ENCODE peak calls at places on chromosomes 5 and 9, in eight cellular contexts. M is CD8-positive, alpha-beta T cell; B is OCI-LY7; O is GM20000; H is transverse colon; T is astrocyte; W is GM12865; P is heart left ventricle. C is an unnamed sample.
A peak's percentile ranks its signal among the peaks of the same experiment; 100 is the strongest.

GRCh38 chr5:137667341-137667740 is 68.5 kb downstream of the KLHL3 start:
- DNase-seq in H (no peak), W (no peak), O (no peak), B (no peak), M (no peak), T (peak; percentile 12), P (no peak), C (no peak)

GRCh38 chr9:106953166-106953565 is 90.2 kb downstream of the ZNF462 start:
- DNase-seq in W (no peak), T (peak; percentile 84), O (no peak), P (no peak), H (no peak), M (no peak), B (no peak), C (no peak)

GRCh38 chr9:83537331-83538171 is 650 bp downstream of the FRMD3 start:
- DNase-seq in W (no peak), O (no peak), T (peak; percentile 1), M (no peak), P (no peak), H (no peak), B (no peak), C (peak; percentile 20)

GRCh38 chr9:133733074-133733408 is 5.1 kb downstream of the SARDH start:
- DNase-seq in O (no peak), B (no peak), P (no peak), M (no peak), T (no peak), W (no peak), H (no peak), C (no peak)

GRCh38 chr9:92324451-92324850 is 699 bp downstream of the NOL8 start:
- DNase-seq in H (no peak), M (no peak), W (no peak), T (no peak), O (no peak), B (peak; percentile 10), P (no peak), C (no peak)

GRCh38 chr5:166505546-166505945 is 1785.9 kb upstream of the WWC1 start:
- DNase-seq in H (no peak), O (no peak), M (no peak), P (no peak), T (no peak), B (no peak), W (no peak), C (no peak)

GRCh38 chr9:18543406-18543965 is 69.5 kb downstream of the ADAMTSL1 start:
- DNase-seq in W (no peak), M (no peak), O (no peak), T (peak; percentile 91), B (no peak), H (no peak), P (no peak), C (no peak)

GRCh38 chr9:72205513-72205912 is 56.3 kb downstream of the GDA start:
- DNase-seq in O (peak; percentile 21), T (no peak), P (no peak), W (peak; percentile 24), H (no peak), B (no peak), M (no peak), C (no peak)

GRCh38 chr9:86741311-86742215 is 205.7 kb downstream of the GAS1 start:
- DNase-seq in O (no peak), P (peak; percentile 46), B (no peak), T (peak; percentile 81), H (no peak), M (no peak), W (no peak), C (no peak)

GRCh38 chr9:134433101-134433500 is 106.8 kb downstream of the RXRA start:
- DNase-seq in H (no peak), M (no peak), O (no peak), W (no peak), B (no peak), T (no peak), P (no peak), C (no peak)

GRCh38 chr5:80234311-80234948 is 21.4 kb downstream of the SERINC5 start:
- DNase-seq in T (no peak), B (no peak), P (no peak), W (no peak), H (no peak), O (no peak), M (no peak), C (no peak)

GRCh38 chr9:93287189-93287552 is 103.2 kb downstream of the WNK2 start:
- DNase-seq in B (peak; percentile 57), M (no peak), P (no peak), W (no peak), T (no peak), O (no peak), H (no peak), C (no peak)

GRCh38 chr9:113164536-113165300 is 13.9 kb downstream of the SLC31A2 start:
- DNase-seq in W (no peak), T (peak; percentile 50), B (no peak), H (no peak), M (no peak), O (no peak), P (peak; percentile 73), C (no peak)

GRCh38 chr5:172683696-172684464 is 42.8 kb downstream of the NEURL1B start:
- DNase-seq in H (no peak), M (peak; percentile 69), P (no peak), W (no peak), T (no peak), B (no peak), O (peak; percentile 72), C (no peak)

GRCh38 chr5:143205386-143205785 is 198.1 kb downstream of the NR3C1 start:
- DNase-seq in T (peak; percentile 99), O (no peak), P (no peak), W (peak; percentile 57), B (no peak), H (no peak), M (no peak), C (no peak)

GRCh38 chr9:20854444-20854843 is 170.4 kb downstream of the FOCAD start:
- DNase-seq in H (no peak), T (peak; percentile 74), P (no peak), O (no peak), M (no peak), W (no peak), B (no peak), C (no peak)

GRCh38 chr9:19116391-19116790 is 10.9 kb downstream of the PLIN2 start:
- DNase-seq in T (peak; percentile 79), M (no peak), H (no peak), O (no peak), P (peak; percentile 83), B (no peak), W (no peak), C (no peak)

GRCh38 chr9:98775831-98776441 is 20.4 kb downstream of the ANKS6 start:
- DNase-seq in B (peak; percentile 72), H (no peak), O (peak; percentile 75), W (peak; percentile 74), T (peak; percentile 42), P (no peak), M (peak; percentile 38), C (peak; percentile 34)
- TF ChIP-seq CTCF in B (peak; percentile 90), H (peak; percentile 50), O (peak; percentile 65), W (peak; percentile 69), T (peak; percentile 75), P (peak; percentile 75), M (no peak), C (peak; percentile 22)

GRCh38 chr5:155147222-155147621 is 133.7 kb downstream of the KIF4B start:
- DNase-seq in P (no peak), H (no peak), W (no peak), O (no peak), M (no peak), T (no peak), B (no peak), C (no peak)
- TF ChIP-seq CTCF in P (peak; percentile 31), H (no peak), W (peak; percentile 4), O (no peak), M (no peak), T (peak; percentile 19), B (peak; percentile 62), C (no peak)

GRCh38 chr9:34601883-34602570 is 9.9 kb downstream of the RPP25L start:
- DNase-seq in O (no peak), B (no peak), W (no peak), P (no peak), T (no peak), H (no peak), M (no peak), C (no peak)
- TF ChIP-seq CTCF in O (no peak), B (no peak), W (no peak), P (no peak), T (no peak), H (no peak), M (no peak), C (no peak)

GRCh38 chr5:54146390-54146789 is 164.0 kb downstream of the ARL15 start:
- DNase-seq in M (no peak), P (no peak), W (no peak), T (no peak), O (no peak), B (no peak), H (no peak), C (no peak)

GRCh38 chr5:54146906-54147305 is 163.5 kb downstream of the ARL15 start:
- DNase-seq in B (no peak), W (no peak), O (no peak), H (no peak), P (no peak), M (no peak), T (no peak), C (no peak)

GRCh38 chr5:54150841-54151240 is 159.5 kb downstream of the ARL15 start:
- DNase-seq in O (no peak), M (no peak), T (no peak), H (no peak), B (no peak), P (no peak), W (no peak), C (no peak)

GRCh38 chr5:54148858-54149257 is 161.5 kb downstream of the ARL15 start:
- DNase-seq in H (no peak), P (no peak), T (no peak), O (no peak), B (no peak), M (no peak), W (no peak), C (no peak)

DNA sequence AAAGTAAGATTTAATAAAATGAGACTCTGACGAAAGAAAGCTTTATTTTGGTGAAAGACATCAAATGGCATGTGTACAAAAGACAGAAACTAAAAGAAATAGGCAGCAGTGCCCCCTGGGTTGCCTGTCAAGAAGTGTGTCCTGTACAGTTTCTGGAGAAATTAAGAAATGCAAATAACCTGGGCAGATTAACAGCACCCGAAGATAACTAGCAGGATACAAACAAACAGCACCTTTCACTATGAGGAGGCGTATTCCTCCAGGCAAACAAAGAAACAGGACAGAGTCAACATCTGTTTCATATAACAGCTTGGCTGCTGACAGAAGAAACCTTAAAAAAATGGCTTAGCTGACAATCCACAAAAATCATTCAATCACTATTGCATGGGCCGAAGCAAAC is 162.3 kb downstream of the ARL15 start:
- DNase-seq in T (no peak), H (no peak), B (no peak), W (no peak), M (no peak), P (no peak), O (no peak), C (no peak)
- TF ChIP-seq CTCF in T (no peak), H (no peak), B (peak; percentile 45), W (no peak), M (no peak), P (peak; percentile 25), O (no peak), C (no peak)